ENCODE peak calls at places on chromosomes 13 and 19, in eight cellular contexts. One of them, this sample, is unnamed.

GRCh38 chr13:66657165-66657895 is 572.8 kb downstream of the PCDH9 start:
- DNase-seq in tibial nerve: peak; percentile 8
- DNase-seq in cardiac muscle cell: peak; percentile 92
- DNase-seq in osteoblast: no peak
- DNase-seq in GM23338: peak; percentile 8
- DNase-seq in IMR-90: peak; percentile 98
- DNase-seq in dorsolateral prefrontal cortex: peak; percentile 36
- DNase-seq in body of pancreas: peak; percentile 55
- DNase-seq in this sample: no peak

GRCh38 chr19:1864480-1865171 is 1.2 kb upstream of the KLF16 start:
- DNase-seq in dorsolateral prefrontal cortex: no peak
- DNase-seq in cardiac muscle cell: peak; percentile 67
- DNase-seq in tibial nerve: no peak
- DNase-seq in osteoblast: peak; percentile 99
- DNase-seq in GM23338: peak; percentile 90
- DNase-seq in IMR-90: peak; percentile 38
- DNase-seq in body of pancreas: peak; percentile 69
- DNase-seq in this sample: no peak

GRCh38 chr13:62793850-62794249 is 1378.2 kb upstream of the PCDH20 start:
- DNase-seq in GM23338: no peak
- DNase-seq in osteoblast: no peak
- DNase-seq in tibial nerve: no peak
- DNase-seq in body of pancreas: no peak
- DNase-seq in dorsolateral prefrontal cortex: no peak
- DNase-seq in IMR-90: no peak
- DNase-seq in cardiac muscle cell: no peak
- DNase-seq in this sample: no peak

GRCh38 chr19:41552558-41552957 is 23.4 kb upstream of the CEACAM21 start:
- DNase-seq in osteoblast: no peak
- DNase-seq in IMR-90: no peak
- DNase-seq in dorsolateral prefrontal cortex: no peak
- DNase-seq in cardiac muscle cell: no peak
- DNase-seq in body of pancreas: no peak
- DNase-seq in GM23338: no peak
- DNase-seq in tibial nerve: no peak
- DNase-seq in this sample: no peak

GRCh38 chr19:612941-613340 is 20.4 kb downstream of the POLRMT start:
- DNase-seq in GM23338: no peak
- DNase-seq in osteoblast: no peak
- DNase-seq in IMR-90: no peak
- DNase-seq in body of pancreas: no peak
- DNase-seq in tibial nerve: no peak
- DNase-seq in cardiac muscle cell: no peak
- DNase-seq in dorsolateral prefrontal cortex: no peak
- DNase-seq in this sample: no peak

GRCh38 chr13:41533676-41534075 is 76.3 kb downstream of the RGCC start:
- DNase-seq in IMR-90: no peak
- DNase-seq in body of pancreas: no peak
- DNase-seq in tibial nerve: peak; percentile 42
- DNase-seq in osteoblast: no peak
- DNase-seq in GM23338: no peak
- DNase-seq in cardiac muscle cell: peak; percentile 5
- DNase-seq in dorsolateral prefrontal cortex: no peak
- DNase-seq in this sample: no peak

GRCh38 chr13:106753241-106753640 is 185.3 kb upstream of the ARGLU1 start:
- DNase-seq in osteoblast: no peak
- DNase-seq in GM23338: no peak
- DNase-seq in dorsolateral prefrontal cortex: no peak
- DNase-seq in body of pancreas: no peak
- DNase-seq in IMR-90: no peak
- DNase-seq in cardiac muscle cell: no peak
- DNase-seq in tibial nerve: no peak
- DNase-seq in this sample: no peak

GRCh38 chr13:33937373-33938087 is 119.6 kb downstream of the RFC3 start:
- DNase-seq in dorsolateral prefrontal cortex: no peak
- DNase-seq in GM23338: peak; percentile 26
- DNase-seq in IMR-90: no peak
- DNase-seq in osteoblast: no peak
- DNase-seq in tibial nerve: no peak
- DNase-seq in body of pancreas: peak; percentile 15
- DNase-seq in cardiac muscle cell: no peak
- DNase-seq in this sample: no peak

GRCh38 chr19:1492474-1493006 is 1.6 kb downstream of the REEP6 start:
- DNase-seq in body of pancreas: no peak
- DNase-seq in cardiac muscle cell: no peak
- DNase-seq in GM23338: no peak
- DNase-seq in IMR-90: no peak
- DNase-seq in dorsolateral prefrontal cortex: no peak
- DNase-seq in osteoblast: peak; percentile 30
- DNase-seq in tibial nerve: no peak
- DNase-seq in this sample: no peak

GRCh38 chr13:22812793-22813192 is 368.0 kb upstream of the SGCG start:
- DNase-seq in dorsolateral prefrontal cortex: no peak
- DNase-seq in IMR-90: no peak
- DNase-seq in tibial nerve: peak; percentile 49
- DNase-seq in body of pancreas: no peak
- DNase-seq in osteoblast: no peak
- DNase-seq in GM23338: no peak
- DNase-seq in cardiac muscle cell: peak; percentile 7
- DNase-seq in this sample: no peak

GRCh38 chr19:6769006-6769637 is 1.9 kb upstream of the SH2D3A start:
- DNase-seq in cardiac muscle cell: peak; percentile 44
- DNase-seq in body of pancreas: no peak
- DNase-seq in IMR-90: peak; percentile 19
- DNase-seq in osteoblast: peak; percentile 86
- DNase-seq in GM23338: peak; percentile 74
- DNase-seq in dorsolateral prefrontal cortex: no peak
- DNase-seq in tibial nerve: no peak
- DNase-seq in this sample: no peak

GRCh38 chr19:18284710-18285430 is 3.4 kb upstream of the JUND start:
- DNase-seq in osteoblast: peak; percentile 86
- DNase-seq in IMR-90: no peak
- DNase-seq in cardiac muscle cell: no peak
- DNase-seq in body of pancreas: no peak
- DNase-seq in dorsolateral prefrontal cortex: no peak
- DNase-seq in GM23338: no peak
- DNase-seq in tibial nerve: no peak
- DNase-seq in this sample: no peak

GRCh38 chr19:18282021-18282787 is 782 bp upstream of the JUND start:
- DNase-seq in IMR-90: no peak
- DNase-seq in dorsolateral prefrontal cortex: no peak
- DNase-seq in body of pancreas: no peak
- DNase-seq in cardiac muscle cell: no peak
- DNase-seq in GM23338: no peak
- DNase-seq in osteoblast: no peak
- DNase-seq in tibial nerve: no peak
- DNase-seq in this sample: no peak

GRCh38 chr19:18282788-18283141 is 1.3 kb upstream of the JUND start:
- DNase-seq in osteoblast: peak; percentile 53
- DNase-seq in IMR-90: no peak
- DNase-seq in dorsolateral prefrontal cortex: no peak
- DNase-seq in cardiac muscle cell: no peak
- DNase-seq in tibial nerve: no peak
- DNase-seq in GM23338: no peak
- DNase-seq in body of pancreas: no peak
- DNase-seq in this sample: no peak

GRCh38 chr19:18281082-18282020 is at the start of gene JUND:
- DNase-seq in GM23338: peak; percentile 97
- DNase-seq in IMR-90: peak; percentile 98
- DNase-seq in osteoblast: peak; percentile 100
- DNase-seq in dorsolateral prefrontal cortex: peak; percentile 97
- DNase-seq in body of pancreas: peak; percentile 99
- DNase-seq in cardiac muscle cell: peak; percentile 99
- DNase-seq in tibial nerve: peak; percentile 92
- DNase-seq in this sample: no peak

GRCh38 chr19:18283338-18283737 is 1.9 kb upstream of the JUND start:
- DNase-seq in osteoblast: no peak
- DNase-seq in GM23338: no peak
- DNase-seq in IMR-90: no peak
- DNase-seq in cardiac muscle cell: no peak
- DNase-seq in tibial nerve: no peak
- DNase-seq in body of pancreas: no peak
- DNase-seq in dorsolateral prefrontal cortex: no peak
- DNase-seq in this sample: no peak
- H3K4me3 ChIP-seq in osteoblast: no peak overlapping the region
- H3K4me3 ChIP-seq in GM23338: no peak overlapping the region
- H3K4me3 ChIP-seq in IMR-90: no peak overlapping the region
- H3K4me3 ChIP-seq in cardiac muscle cell: no peak overlapping the region
- H3K4me3 ChIP-seq in tibial nerve: no peak overlapping the region
- H3K4me3 ChIP-seq in body of pancreas: no peak overlapping the region
- H3K4me3 ChIP-seq in dorsolateral prefrontal cortex: no peak overlapping the region
- H3K4me3 ChIP-seq in this sample: no peak overlapping the region

GRCh38 chr19:9674669-9675357 is at the start of gene ZNF562:
- DNase-seq in osteoblast: peak; percentile 99
- DNase-seq in GM23338: peak; percentile 97
- DNase-seq in tibial nerve: peak; percentile 79
- DNase-seq in dorsolateral prefrontal cortex: peak; percentile 87
- DNase-seq in IMR-90: peak; percentile 86
- DNase-seq in cardiac muscle cell: peak; percentile 92
- DNase-seq in body of pancreas: peak; percentile 87
- DNase-seq in this sample: peak; percentile 24
- H3K27ac ChIP-seq in osteoblast: peak within 1 kb of the TSS; percentile 94
- H3K27ac ChIP-seq in GM23338: peak within 1 kb of the TSS; percentile 100
- H3K27ac ChIP-seq in tibial nerve: peak within 1 kb of the TSS; percentile 96
- H3K27ac ChIP-seq in dorsolateral prefrontal cortex: peak within 1 kb of the TSS; percentile 96
- H3K27ac ChIP-seq in IMR-90: peak within 1 kb of the TSS; percentile 92
- H3K27ac ChIP-seq in cardiac muscle cell: peak within 1 kb of the TSS; percentile 99
- H3K27ac ChIP-seq in body of pancreas: peak within 1 kb of the TSS; percentile 90
- H3K27ac ChIP-seq in this sample: peak within 1 kb of the TSS; percentile 92

GRCh38 chr19:18397242-18398202 is at the start of gene LRRC25:
- DNase-seq in cardiac muscle cell: no peak
- DNase-seq in IMR-90: no peak
- DNase-seq in dorsolateral prefrontal cortex: no peak
- DNase-seq in body of pancreas: no peak
- DNase-seq in GM23338: peak; percentile 96
- DNase-seq in osteoblast: peak; percentile 71
- DNase-seq in tibial nerve: peak; percentile 33
- DNase-seq in this sample: no peak
- H3K4me3 ChIP-seq in cardiac muscle cell: no peak within 1 kb of the TSS
- H3K4me3 ChIP-seq in IMR-90: no peak within 1 kb of the TSS
- H3K4me3 ChIP-seq in dorsolateral prefrontal cortex: no peak within 1 kb of the TSS
- H3K4me3 ChIP-seq in body of pancreas: no peak within 1 kb of the TSS
- H3K4me3 ChIP-seq in GM23338: peak within 1 kb of the TSS; percentile 48
- H3K4me3 ChIP-seq in osteoblast: peak within 1 kb of the TSS; percentile 25
- H3K4me3 ChIP-seq in tibial nerve: peak within 1 kb of the TSS; percentile 5
- H3K4me3 ChIP-seq in this sample: no peak within 1 kb of the TSS

GRCh38 chr19:37226248-37226647 is 8.2 kb downstream of the ZNF383 start:
- DNase-seq in tibial nerve: no peak
- DNase-seq in IMR-90: no peak
- DNase-seq in dorsolateral prefrontal cortex: no peak
- DNase-seq in osteoblast: no peak
- DNase-seq in cardiac muscle cell: no peak
- DNase-seq in GM23338: no peak
- DNase-seq in body of pancreas: no peak
- DNase-seq in this sample: no peak

DNA sequence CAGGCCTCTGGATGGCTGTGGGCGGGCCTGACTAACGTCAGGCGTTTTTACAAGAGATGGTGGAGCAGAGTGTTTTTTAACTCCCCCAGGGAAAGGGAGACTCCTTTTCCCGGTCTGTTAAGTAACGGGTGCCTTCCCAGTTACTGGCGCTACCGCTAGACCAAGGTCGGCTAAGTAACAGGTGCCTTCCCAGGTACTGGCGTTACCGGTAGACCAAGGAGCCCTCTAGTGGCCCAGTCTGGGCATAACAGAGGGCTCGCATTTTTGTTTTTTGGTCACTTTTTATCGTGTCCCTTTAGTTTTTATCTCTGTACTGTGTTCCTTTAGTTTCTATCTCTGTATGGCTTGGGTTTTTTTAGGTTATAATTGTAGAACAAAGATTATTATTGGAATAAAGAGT is 10.0 kb downstream of the ZNF383 start:
- DNase-seq in dorsolateral prefrontal cortex: no peak
- DNase-seq in tibial nerve: no peak
- DNase-seq in IMR-90: no peak
- DNase-seq in body of pancreas: no peak
- DNase-seq in GM23338: peak; percentile 84
- DNase-seq in cardiac muscle cell: no peak
- DNase-seq in osteoblast: no peak
- DNase-seq in this sample: no peak
- H3K27ac ChIP-seq in dorsolateral prefrontal cortex: no peak overlapping the region
- H3K27ac ChIP-seq in tibial nerve: no peak overlapping the region
- H3K27ac ChIP-seq in IMR-90: no peak overlapping the region
- H3K27ac ChIP-seq in body of pancreas: no peak overlapping the region
- H3K27ac ChIP-seq in GM23338: no peak overlapping the region
- H3K27ac ChIP-seq in cardiac muscle cell: no peak overlapping the region
- H3K27ac ChIP-seq in osteoblast: no peak overlapping the region
- H3K27ac ChIP-seq in this sample: no peak overlapping the region

GRCh38 chr19:16446108-16447014 is 25.4 kb downstream of the EPS15L1 start:
- DNase-seq in cardiac muscle cell: no peak
- DNase-seq in dorsolateral prefrontal cortex: no peak
- DNase-seq in IMR-90: peak; percentile 62
- DNase-seq in body of pancreas: no peak
- DNase-seq in osteoblast: peak; percentile 50
- DNase-seq in GM23338: no peak
- DNase-seq in tibial nerve: no peak
- DNase-seq in this sample: no peak
- H3K4me3 ChIP-seq in cardiac muscle cell: no peak overlapping the region
- H3K4me3 ChIP-seq in dorsolateral prefrontal cortex: no peak overlapping the region
- H3K4me3 ChIP-seq in IMR-90: no peak overlapping the region
- H3K4me3 ChIP-seq in body of pancreas: no peak overlapping the region
- H3K4me3 ChIP-seq in osteoblast: no peak overlapping the region
- H3K4me3 ChIP-seq in GM23338: no peak overlapping the region
- H3K4me3 ChIP-seq in tibial nerve: no peak overlapping the region
- H3K4me3 ChIP-seq in this sample: peak overlapping the region; percentile 36

GRCh38 chr13:98839826-98840769 is 87.6 kb upstream of the SLC15A1 start:
- DNase-seq in GM23338: peak; percentile 90
- DNase-seq in IMR-90: peak; percentile 47
- DNase-seq in cardiac muscle cell: peak; percentile 70
- DNase-seq in body of pancreas: peak; percentile 55
- DNase-seq in osteoblast: no peak
- DNase-seq in tibial nerve: peak; percentile 47
- DNase-seq in dorsolateral prefrontal cortex: peak; percentile 47
- DNase-seq in this sample: no peak
- H3K27ac ChIP-seq in GM23338: no peak overlapping the region
- H3K27ac ChIP-seq in IMR-90: no peak overlapping the region
- H3K27ac ChIP-seq in cardiac muscle cell: no peak overlapping the region
- H3K27ac ChIP-seq in body of pancreas: no peak overlapping the region
- H3K27ac ChIP-seq in osteoblast: peak overlapping the region; percentile 50
- H3K27ac ChIP-seq in tibial nerve: no peak overlapping the region
- H3K27ac ChIP-seq in dorsolateral prefrontal cortex: peak overlapping the region; percentile 46
- H3K27ac ChIP-seq in this sample: peak overlapping the region; percentile 72

DNA sequence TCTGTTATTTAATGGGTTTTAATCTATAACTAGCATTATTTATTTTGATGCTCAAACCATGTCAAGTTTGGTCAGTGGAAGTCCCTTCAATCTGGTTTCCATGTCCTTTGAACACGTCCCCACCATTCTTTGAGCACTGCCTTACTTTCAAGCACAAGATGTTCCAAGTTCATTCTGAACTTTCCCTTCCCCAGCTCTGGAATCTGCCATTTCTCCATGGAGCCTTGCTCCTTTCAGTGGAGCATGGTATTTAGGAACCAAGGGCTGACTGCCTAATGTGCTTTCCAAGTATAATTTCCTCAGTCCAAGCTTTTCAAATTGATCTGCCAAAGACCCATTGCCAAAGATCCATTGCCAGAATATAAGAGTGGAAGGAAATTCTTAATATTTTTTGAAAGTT is 1.1 kb upstream of the ZNF546 start:
- DNase-seq in dorsolateral prefrontal cortex: no peak
- DNase-seq in GM23338: no peak
- DNase-seq in osteoblast: no peak
- DNase-seq in tibial nerve: no peak
- DNase-seq in body of pancreas: no peak
- DNase-seq in cardiac muscle cell: no peak
- DNase-seq in IMR-90: no peak
- DNase-seq in this sample: no peak
- H3K4me3 ChIP-seq in dorsolateral prefrontal cortex: peak overlapping the region; percentile 84
- H3K4me3 ChIP-seq in GM23338: peak overlapping the region; percentile 82
- H3K4me3 ChIP-seq in osteoblast: peak overlapping the region; percentile 85
- H3K4me3 ChIP-seq in tibial nerve: no peak overlapping the region
- H3K4me3 ChIP-seq in body of pancreas: no peak overlapping the region
- H3K4me3 ChIP-seq in cardiac muscle cell: peak overlapping the region; percentile 87
- H3K4me3 ChIP-seq in IMR-90: no peak overlapping the region
- H3K4me3 ChIP-seq in this sample: peak overlapping the region; percentile 95